ENCODE peak calls at places on chromosomes 2 and 18, in five cellular contexts. W, N, Q, R and O are unnamed samples.

GRCh38 chr2:230326453-230327417 is at the start of gene SP140L:
- DNase-seq in R (peak), W (peak), N (no peak), Q (peak), O (peak)

GRCh38 chr2:227853204-227853629 is 18.2 kb upstream of the DAW1 start:
- DNase-seq in N (no peak), R (no peak), W (no peak), Q (peak), O (no peak)

GRCh38 chr2:84257871-84258270 is 201.2 kb downstream of the SUCLG1 start:
- DNase-seq in N (peak), R (no peak), W (no peak), Q (no peak), O (peak)

GRCh38 chr2:239803102-239803763 is 221.9 kb downstream of the NDUFA10 start:
- DNase-seq in W (no peak), Q (no peak), R (no peak), N (no peak), O (peak)

GRCh38 chr2:69067866-69068265 is 54.9 kb downstream of the ANTXR1 start:
- DNase-seq in W (no peak), R (no peak), Q (no peak), N (no peak), O (no peak)

GRCh38 chr2:10009811-10010781 is 33.3 kb upstream of the KLF11 start:
- DNase-seq in N (no peak), Q (peak), W (no peak), R (no peak), O (no peak)

GRCh38 chr2:187976667-187977333 is 314.9 kb upstream of the GULP1 start:
- DNase-seq in Q (no peak), W (no peak), R (no peak), N (peak), O (no peak)

GRCh38 chr18:79714531-79715240 is 35.1 kb downstream of the CTDP1 start:
- DNase-seq in R (no peak), N (no peak), W (no peak), Q (no peak), O (no peak)

GRCh38 chr18:48545690-48546365 is 7.0 kb downstream of the CTIF start:
- DNase-seq in W (no peak), R (no peak), Q (peak), N (peak), O (peak)

GRCh38 chr2:55887906-55888625 is 35.5 kb downstream of the EFEMP1 start:
- DNase-seq in Q (peak), N (no peak), R (peak), W (no peak), O (no peak)

GRCh38 chr2:98608962-98609604 is 694 bp downstream of the UNC50 start:
- DNase-seq in W (no peak), Q (peak), N (peak), R (peak), O (peak)